ENCODE peak calls at places on chromosome 13, in five cellular contexts. One of them, this sample, is unnamed.

GRCh38 chr13:114077121-114077937 is 55.1 kb downstream of the RASA3 start:
- DNase-seq in IMR-90: no peak
- DNase-seq in A549: no peak
- DNase-seq in H1: no peak
- DNase-seq in HepG2: no peak
- DNase-seq in this sample: no peak

GRCh38 chr13:25733061-25733491 is 318.7 kb downstream of the SHISA2 start:
- DNase-seq in IMR-90: no peak
- DNase-seq in A549: no peak
- DNase-seq in H1: no peak
- DNase-seq in HepG2: no peak
- DNase-seq in this sample: no peak

GRCh38 chr13:93789058-93789457 is 562.5 kb downstream of the GPC6 start:
- DNase-seq in IMR-90: no peak
- DNase-seq in A549: no peak
- DNase-seq in H1: no peak
- DNase-seq in HepG2: no peak
- DNase-seq in this sample: no peak

GRCh38 chr13:74090869-74091605 is 43.2 kb downstream of the KLF12 start:
- DNase-seq in IMR-90: no peak
- DNase-seq in A549: no peak
- DNase-seq in H1: no peak
- DNase-seq in HepG2: no peak
- DNase-seq in this sample: no peak

GRCh38 chr13:32746474-32746873 is 160.2 kb downstream of the PDS5B start:
- DNase-seq in IMR-90: no peak
- DNase-seq in A549: no peak
- DNase-seq in H1: no peak
- DNase-seq in HepG2: no peak
- DNase-seq in this sample: no peak

GRCh38 chr13:113907637-113908617 is 44.1 kb upstream of the GAS6 start:
- DNase-seq in IMR-90: peak
- DNase-seq in A549: no peak
- DNase-seq in H1: no peak
- DNase-seq in HepG2: no peak
- DNase-seq in this sample: no peak

GRCh38 chr13:75445717-75446529 is 36.0 kb downstream of the TBC1D4 start:
- DNase-seq in IMR-90: peak
- DNase-seq in A549: no peak
- DNase-seq in H1: no peak
- DNase-seq in HepG2: no peak
- DNase-seq in this sample: no peak

GRCh38 chr13:84418041-84418440 is 535.8 kb upstream of the SLITRK1 start:
- DNase-seq in IMR-90: no peak
- DNase-seq in A549: no peak
- DNase-seq in H1: no peak
- DNase-seq in HepG2: no peak
- DNase-seq in this sample: no peak

GRCh38 chr13:45374917-45375316 is 33.9 kb upstream of the TPT1 start:
- DNase-seq in IMR-90: peak
- DNase-seq in A549: no peak
- DNase-seq in H1: no peak
- DNase-seq in HepG2: no peak
- DNase-seq in this sample: no peak

GRCh38 chr13:87669379-87669978 is 1.7 kb upstream of the SLITRK5 start:
- DNase-seq in IMR-90: peak
- DNase-seq in A549: peak
- DNase-seq in H1: no peak
- DNase-seq in HepG2: peak
- DNase-seq in this sample: no peak

GRCh38 chr13:52010890-52011689 is at the start of gene ATP7B:
- DNase-seq in IMR-90: no peak
- DNase-seq in A549: peak
- DNase-seq in H1: no peak
- DNase-seq in HepG2: peak
- DNase-seq in this sample: peak

GRCh38 chr13:63408227-63409202 is 1992.9 kb upstream of the PCDH20 start:
- DNase-seq in IMR-90: peak
- DNase-seq in A549: no peak
- DNase-seq in H1: no peak
- DNase-seq in HepG2: no peak
- DNase-seq in this sample: no peak

GRCh38 chr13:24618219-24618955 is 61.8 kb upstream of the ATP12A start:
- DNase-seq in IMR-90: no peak
- DNase-seq in A549: no peak
- DNase-seq in H1: no peak
- DNase-seq in HepG2: no peak
- DNase-seq in this sample: no peak

DNA sequence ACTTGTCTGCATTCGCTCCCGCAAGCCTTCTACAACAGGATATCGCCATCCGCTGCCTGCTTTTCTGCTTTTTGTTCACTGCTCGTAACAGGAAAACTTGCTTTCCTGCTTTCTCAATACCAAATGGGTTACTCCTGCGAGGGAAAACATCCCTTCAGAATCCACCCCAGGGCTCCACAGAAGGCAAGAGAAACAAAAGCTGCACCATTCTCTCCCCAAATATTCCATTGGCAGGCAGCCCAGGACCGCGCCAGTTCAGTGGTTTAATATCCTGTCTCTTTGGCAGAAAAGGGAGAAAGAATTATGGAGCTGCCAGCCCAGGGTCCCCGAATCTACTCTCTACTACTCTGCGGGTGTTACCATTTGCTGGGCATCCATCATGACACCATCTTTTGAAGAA is 84.7 kb upstream of the DOCK9 start:
- DNase-seq in IMR-90: peak
- DNase-seq in A549: no peak
- DNase-seq in H1: no peak
- DNase-seq in HepG2: no peak
- DNase-seq in this sample: no peak
- TF ChIP-seq MAFK in IMR-90: no peak
- TF ChIP-seq MAFK in A549: no peak
- TF ChIP-seq MAFK in H1: no peak
- TF ChIP-seq MAFK in HepG2: no peak
- TF ChIP-seq MAFK in this sample: no peak

DNA sequence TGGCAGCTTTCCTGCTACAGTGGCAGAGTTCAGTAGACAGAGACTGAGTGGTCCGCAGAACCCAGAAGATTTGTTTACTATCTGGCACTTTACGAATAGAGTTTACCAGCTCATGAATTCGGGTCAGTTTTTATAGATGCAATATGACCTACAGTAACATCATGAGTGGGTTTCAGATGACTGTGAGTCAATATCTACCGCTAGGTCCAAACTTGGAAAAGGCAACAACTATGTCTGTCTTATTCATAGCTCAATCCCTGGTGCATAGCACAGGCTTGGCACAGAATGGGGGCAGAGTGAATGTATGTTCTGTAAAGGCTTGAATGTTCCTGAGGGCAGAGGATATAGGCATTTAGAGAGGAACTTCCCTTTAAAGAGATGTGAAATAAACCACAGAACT is 65.2 kb downstream of the RAP2A start:
- DNase-seq in IMR-90: peak
- DNase-seq in A549: no peak
- DNase-seq in H1: no peak
- DNase-seq in HepG2: no peak
- DNase-seq in this sample: no peak
- TF ChIP-seq MAFK in IMR-90: no peak
- TF ChIP-seq MAFK in A549: no peak
- TF ChIP-seq MAFK in H1: no peak
- TF ChIP-seq MAFK in HepG2: no peak
- TF ChIP-seq MAFK in this sample: no peak

DNA sequence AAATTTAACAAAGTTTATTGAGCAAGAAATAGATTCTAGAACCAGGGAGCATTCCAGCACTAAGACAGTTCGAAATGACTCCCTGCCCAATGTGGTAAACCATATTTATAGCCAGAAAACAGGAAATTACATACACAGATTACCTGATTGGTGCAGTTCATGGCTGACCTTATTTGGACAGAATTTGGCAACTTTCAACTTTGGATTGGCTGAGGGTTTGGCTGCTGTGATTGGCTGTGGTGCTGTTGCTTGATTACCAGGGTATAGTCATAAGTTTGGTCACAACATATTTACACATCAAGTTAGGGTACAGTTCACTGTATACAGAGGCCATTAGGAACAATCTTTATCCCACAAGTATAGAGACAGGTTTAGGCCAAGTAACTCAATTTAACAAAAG is 984.8 kb upstream of the MIR17HG start:
- DNase-seq in IMR-90: peak
- DNase-seq in A549: peak
- DNase-seq in H1: no peak
- DNase-seq in HepG2: no peak
- DNase-seq in this sample: no peak
- TF ChIP-seq MAFK in IMR-90: no peak
- TF ChIP-seq MAFK in A549: no peak
- TF ChIP-seq MAFK in H1: no peak
- TF ChIP-seq MAFK in HepG2: no peak
- TF ChIP-seq MAFK in this sample: no peak

DNA sequence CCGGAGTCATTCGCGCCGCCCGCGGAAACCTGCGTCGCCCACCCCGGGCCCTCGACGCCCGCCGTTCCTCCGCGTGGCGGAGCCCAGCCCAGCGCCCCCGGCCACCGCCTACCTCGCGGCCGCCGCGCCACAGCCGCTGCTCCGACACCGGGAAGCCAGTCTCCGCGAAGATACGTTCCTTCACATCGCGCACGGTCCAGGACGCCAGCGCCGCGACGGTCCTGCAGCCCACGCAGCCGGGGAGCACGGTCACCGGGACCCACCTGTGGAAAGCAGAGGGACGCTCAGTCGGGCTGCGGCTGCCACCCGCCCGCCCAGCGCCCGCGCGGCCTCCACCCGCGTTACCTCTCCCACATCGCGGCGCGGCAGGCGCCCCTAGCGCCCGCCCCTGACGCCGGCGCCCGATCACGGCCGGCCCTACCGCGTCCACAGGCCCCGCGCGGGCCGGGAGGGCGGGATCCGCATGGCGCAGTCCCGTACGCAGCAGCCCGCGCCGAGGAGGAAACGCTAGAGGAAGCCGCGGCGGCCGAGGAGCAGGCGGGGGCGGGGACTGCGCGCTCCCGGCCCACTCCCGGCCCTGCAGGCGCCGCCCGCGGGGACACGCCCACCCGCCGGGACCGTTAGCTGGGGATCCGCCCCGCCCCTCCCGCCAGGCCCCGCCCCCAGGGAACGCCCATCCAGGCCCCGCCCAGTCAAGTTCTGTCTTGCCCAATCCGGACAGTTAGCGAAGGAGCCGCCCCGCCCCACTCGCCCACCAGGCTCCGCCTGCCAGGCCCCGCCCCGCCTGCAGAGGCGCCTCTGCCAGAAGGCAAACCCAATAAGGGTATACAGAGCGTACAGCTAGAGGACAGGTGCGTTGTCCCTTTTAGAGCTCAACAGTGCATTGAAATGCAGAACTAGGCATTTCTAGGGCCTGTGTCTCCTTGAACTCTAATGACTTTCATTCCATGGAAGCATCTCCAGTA is 58.2 kb downstream of the SACS start:
- DNase-seq in IMR-90: peak
- DNase-seq in A549: peak
- DNase-seq in H1: peak
- DNase-seq in HepG2: peak
- DNase-seq in this sample: peak
- TF ChIP-seq MAFK in IMR-90: no peak
- TF ChIP-seq MAFK in A549: no peak
- TF ChIP-seq MAFK in H1: no peak
- TF ChIP-seq MAFK in HepG2: no peak
- TF ChIP-seq MAFK in this sample: no peak

DNA sequence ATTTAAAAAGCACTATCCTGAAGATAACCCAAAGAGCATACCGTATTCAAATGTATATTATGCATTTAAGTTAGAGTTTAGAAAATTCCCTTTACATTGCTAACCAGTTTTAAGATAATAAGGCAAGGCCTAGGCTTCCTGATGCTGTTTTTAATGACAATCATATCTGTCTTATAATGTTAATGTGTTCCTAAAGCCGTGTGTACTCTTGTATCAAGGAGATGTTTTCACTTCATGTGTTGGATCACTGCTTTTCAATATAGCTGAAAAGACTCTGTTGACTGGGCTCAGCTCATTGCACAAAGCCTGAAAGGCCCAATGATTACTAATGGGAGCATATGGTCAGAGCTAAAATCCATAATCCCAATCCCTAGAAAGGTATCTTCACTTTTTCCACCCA is 81.6 kb downstream of the DACH1 start:
- DNase-seq in IMR-90: no peak
- DNase-seq in A549: no peak
- DNase-seq in H1: no peak
- DNase-seq in HepG2: no peak
- DNase-seq in this sample: no peak
- TF ChIP-seq MAFK in IMR-90: no peak
- TF ChIP-seq MAFK in A549: no peak
- TF ChIP-seq MAFK in H1: no peak
- TF ChIP-seq MAFK in HepG2: no peak
- TF ChIP-seq MAFK in this sample: no peak